ENCODE peak calls at places on chromosomes 7 and 10, in four cellular contexts. One of them, this sample, is unnamed.

GRCh38 chr7:1675673-1676549 is 5.8 kb downstream of the ELFN1 start:
- DNase-seq in heart right ventricle: no peak
- DNase-seq in activated T-helper 9 cell treated with anti-CD3 and anti-CD28 coated beads, Interleukin-2, amount 50 U/mL, for 16 hours: no peak
- DNase-seq in foreskin keratinocyte: no peak
- DNase-seq in this sample: no peak

GRCh38 chr7:19773361-19773760 is at the start of gene TMEM196:
- DNase-seq in heart right ventricle: no peak
- DNase-seq in activated T-helper 9 cell treated with anti-CD3 and anti-CD28 coated beads, Interleukin-2, amount 50 U/mL, for 16 hours: no peak
- DNase-seq in foreskin keratinocyte: no peak
- DNase-seq in this sample: no peak

GRCh38 chr10:13555884-13556529 is 27.2 kb upstream of the BEND7 start:
- DNase-seq in heart right ventricle: no peak
- DNase-seq in activated T-helper 9 cell treated with anti-CD3 and anti-CD28 coated beads, Interleukin-2, amount 50 U/mL, for 16 hours: no peak
- DNase-seq in foreskin keratinocyte: no peak
- DNase-seq in this sample: no peak

GRCh38 chr10:78109210-78109609 is 75.5 kb downstream of the RPS24 start:
- DNase-seq in heart right ventricle: no peak
- DNase-seq in activated T-helper 9 cell treated with anti-CD3 and anti-CD28 coated beads, Interleukin-2, amount 50 U/mL, for 16 hours: no peak
- DNase-seq in foreskin keratinocyte: no peak
- DNase-seq in this sample: no peak

GRCh38 chr10:124685251-124685650 is 58.9 kb downstream of the FAM53B start:
- DNase-seq in heart right ventricle: no peak
- DNase-seq in activated T-helper 9 cell treated with anti-CD3 and anti-CD28 coated beads, Interleukin-2, amount 50 U/mL, for 16 hours: no peak
- DNase-seq in foreskin keratinocyte: no peak
- DNase-seq in this sample: no peak

GRCh38 chr7:31761646-31762045 is 74.6 kb downstream of the PPP1R17 start:
- DNase-seq in heart right ventricle: peak
- DNase-seq in activated T-helper 9 cell treated with anti-CD3 and anti-CD28 coated beads, Interleukin-2, amount 50 U/mL, for 16 hours: no peak
- DNase-seq in foreskin keratinocyte: no peak
- DNase-seq in this sample: no peak

GRCh38 chr10:47090903-47091302 is 179.7 kb downstream of the PTPN20 start:
- DNase-seq in heart right ventricle: no peak
- DNase-seq in activated T-helper 9 cell treated with anti-CD3 and anti-CD28 coated beads, Interleukin-2, amount 50 U/mL, for 16 hours: no peak
- DNase-seq in foreskin keratinocyte: no peak
- DNase-seq in this sample: no peak

GRCh38 chr7:2953099-2953498 is 90.6 kb downstream of the CARD11 start:
- DNase-seq in heart right ventricle: no peak
- DNase-seq in activated T-helper 9 cell treated with anti-CD3 and anti-CD28 coated beads, Interleukin-2, amount 50 U/mL, for 16 hours: no peak
- DNase-seq in foreskin keratinocyte: peak
- DNase-seq in this sample: no peak

GRCh38 chr7:37916673-37917660 is at the start of gene SFRP4:
- DNase-seq in heart right ventricle: peak
- DNase-seq in activated T-helper 9 cell treated with anti-CD3 and anti-CD28 coated beads, Interleukin-2, amount 50 U/mL, for 16 hours: no peak
- DNase-seq in foreskin keratinocyte: peak
- DNase-seq in this sample: peak

GRCh38 chr7:34900891-34901493 is 136.3 kb downstream of the DPY19L1 start:
- DNase-seq in heart right ventricle: peak
- DNase-seq in activated T-helper 9 cell treated with anti-CD3 and anti-CD28 coated beads, Interleukin-2, amount 50 U/mL, for 16 hours: no peak
- DNase-seq in foreskin keratinocyte: no peak
- DNase-seq in this sample: no peak

GRCh38 chr7:40873248-40873647 is 738.4 kb downstream of the SUGCT start:
- DNase-seq in heart right ventricle: no peak
- DNase-seq in activated T-helper 9 cell treated with anti-CD3 and anti-CD28 coated beads, Interleukin-2, amount 50 U/mL, for 16 hours: no peak
- DNase-seq in foreskin keratinocyte: no peak
- DNase-seq in this sample: no peak

GRCh38 chr7:102813256-102814024 is 64.6 kb downstream of the FAM185A start:
- DNase-seq in heart right ventricle: no peak
- DNase-seq in activated T-helper 9 cell treated with anti-CD3 and anti-CD28 coated beads, Interleukin-2, amount 50 U/mL, for 16 hours: no peak
- DNase-seq in foreskin keratinocyte: no peak
- DNase-seq in this sample: no peak

GRCh38 chr10:89115876-89116627 is 91.1 kb downstream of the CH25H start:
- DNase-seq in heart right ventricle: no peak
- DNase-seq in activated T-helper 9 cell treated with anti-CD3 and anti-CD28 coated beads, Interleukin-2, amount 50 U/mL, for 16 hours: no peak
- DNase-seq in foreskin keratinocyte: peak
- DNase-seq in this sample: no peak

GRCh38 chr10:5573968-5574641 is 49.3 kb downstream of the CALML3 start:
- DNase-seq in heart right ventricle: no peak
- DNase-seq in activated T-helper 9 cell treated with anti-CD3 and anti-CD28 coated beads, Interleukin-2, amount 50 U/mL, for 16 hours: no peak
- DNase-seq in foreskin keratinocyte: peak
- DNase-seq in this sample: no peak

GRCh38 chr7:74452748-74453320 is 872 bp upstream of the GTF2IRD1 start:
- DNase-seq in heart right ventricle: no peak
- DNase-seq in activated T-helper 9 cell treated with anti-CD3 and anti-CD28 coated beads, Interleukin-2, amount 50 U/mL, for 16 hours: no peak
- DNase-seq in foreskin keratinocyte: no peak
- DNase-seq in this sample: peak

GRCh38 chr10:5666324-5667220 is at the start of gene ASB13:
- DNase-seq in heart right ventricle: peak
- DNase-seq in activated T-helper 9 cell treated with anti-CD3 and anti-CD28 coated beads, Interleukin-2, amount 50 U/mL, for 16 hours: peak
- DNase-seq in foreskin keratinocyte: peak
- DNase-seq in this sample: peak

GRCh38 chr10:20891338-20891714 is 5.8 kb downstream of the NEBL start:
- DNase-seq in heart right ventricle: no peak
- DNase-seq in activated T-helper 9 cell treated with anti-CD3 and anti-CD28 coated beads, Interleukin-2, amount 50 U/mL, for 16 hours: no peak
- DNase-seq in foreskin keratinocyte: peak
- DNase-seq in this sample: no peak

GRCh38 chr7:144854839-144855424 is 19.1 kb upstream of the TPK1 start:
- DNase-seq in heart right ventricle: no peak
- DNase-seq in activated T-helper 9 cell treated with anti-CD3 and anti-CD28 coated beads, Interleukin-2, amount 50 U/mL, for 16 hours: no peak
- DNase-seq in foreskin keratinocyte: peak
- DNase-seq in this sample: no peak

GRCh38 chr10:32318476-32318896 is 28.5 kb downstream of the EPC1 start:
- DNase-seq in heart right ventricle: peak
- DNase-seq in activated T-helper 9 cell treated with anti-CD3 and anti-CD28 coated beads, Interleukin-2, amount 50 U/mL, for 16 hours: no peak
- DNase-seq in foreskin keratinocyte: no peak
- DNase-seq in this sample: no peak

GRCh38 chr10:28661035-28661434 is 16.3 kb upstream of the BAMBI start:
- DNase-seq in heart right ventricle: no peak
- DNase-seq in activated T-helper 9 cell treated with anti-CD3 and anti-CD28 coated beads, Interleukin-2, amount 50 U/mL, for 16 hours: no peak
- DNase-seq in foreskin keratinocyte: peak
- DNase-seq in this sample: no peak

GRCh38 chr7:7971308-7972040 is 2.9 kb downstream of the GLCCI1 start:
- DNase-seq in heart right ventricle: no peak
- DNase-seq in activated T-helper 9 cell treated with anti-CD3 and anti-CD28 coated beads, Interleukin-2, amount 50 U/mL, for 16 hours: no peak
- DNase-seq in foreskin keratinocyte: no peak
- DNase-seq in this sample: no peak

GRCh38 chr7:27129729-27130539 is 623 bp downstream of the HOXA4 start:
- DNase-seq in heart right ventricle: no peak
- DNase-seq in activated T-helper 9 cell treated with anti-CD3 and anti-CD28 coated beads, Interleukin-2, amount 50 U/mL, for 16 hours: no peak
- DNase-seq in foreskin keratinocyte: no peak
- DNase-seq in this sample: peak

GRCh38 chr7:106151459-106152312 is 39.6 kb upstream of the SYPL1 start:
- DNase-seq in heart right ventricle: no peak
- DNase-seq in activated T-helper 9 cell treated with anti-CD3 and anti-CD28 coated beads, Interleukin-2, amount 50 U/mL, for 16 hours: no peak
- DNase-seq in foreskin keratinocyte: no peak
- DNase-seq in this sample: no peak

GRCh38 chr10:9243861-9244515 is 1189.5 kb downstream of the GATA3 start:
- DNase-seq in heart right ventricle: no peak
- DNase-seq in activated T-helper 9 cell treated with anti-CD3 and anti-CD28 coated beads, Interleukin-2, amount 50 U/mL, for 16 hours: no peak
- DNase-seq in foreskin keratinocyte: no peak
- DNase-seq in this sample: no peak

GRCh38 chr7:158633055-158633956 is 45.7 kb upstream of the PTPRN2 start:
- DNase-seq in heart right ventricle: no peak
- DNase-seq in activated T-helper 9 cell treated with anti-CD3 and anti-CD28 coated beads, Interleukin-2, amount 50 U/mL, for 16 hours: no peak
- DNase-seq in foreskin keratinocyte: no peak
- DNase-seq in this sample: no peak

GRCh38 chr7:23938937-23939552 is 229.0 kb downstream of the STK31 start:
- DNase-seq in heart right ventricle: no peak
- DNase-seq in activated T-helper 9 cell treated with anti-CD3 and anti-CD28 coated beads, Interleukin-2, amount 50 U/mL, for 16 hours: no peak
- DNase-seq in foreskin keratinocyte: peak
- DNase-seq in this sample: peak

GRCh38 chr10:1173091-1173490 is 116.9 kb downstream of the WDR37 start:
- DNase-seq in heart right ventricle: no peak
- DNase-seq in activated T-helper 9 cell treated with anti-CD3 and anti-CD28 coated beads, Interleukin-2, amount 50 U/mL, for 16 hours: no peak
- DNase-seq in foreskin keratinocyte: no peak
- DNase-seq in this sample: no peak

GRCh38 chr7:130741336-130741995 is 7.5 kb upstream of the KLF14 start:
- DNase-seq in heart right ventricle: no peak
- DNase-seq in activated T-helper 9 cell treated with anti-CD3 and anti-CD28 coated beads, Interleukin-2, amount 50 U/mL, for 16 hours: no peak
- DNase-seq in foreskin keratinocyte: no peak
- DNase-seq in this sample: no peak

GRCh38 chr10:113035724-113036312 is 85.8 kb downstream of the TCF7L2 start:
- DNase-seq in heart right ventricle: no peak
- DNase-seq in activated T-helper 9 cell treated with anti-CD3 and anti-CD28 coated beads, Interleukin-2, amount 50 U/mL, for 16 hours: no peak
- DNase-seq in foreskin keratinocyte: no peak
- DNase-seq in this sample: no peak

GRCh38 chr7:48084727-48085432 is 4.2 kb upstream of the UPP1 start:
- DNase-seq in heart right ventricle: peak
- DNase-seq in activated T-helper 9 cell treated with anti-CD3 and anti-CD28 coated beads, Interleukin-2, amount 50 U/mL, for 16 hours: peak
- DNase-seq in foreskin keratinocyte: peak
- DNase-seq in this sample: peak

GRCh38 chr7:80078159-80078731 is 56.4 kb upstream of the GNAI1 start:
- DNase-seq in heart right ventricle: no peak
- DNase-seq in activated T-helper 9 cell treated with anti-CD3 and anti-CD28 coated beads, Interleukin-2, amount 50 U/mL, for 16 hours: no peak
- DNase-seq in foreskin keratinocyte: peak
- DNase-seq in this sample: no peak

GRCh38 chr7:42910306-42910705 is 1.6 kb downstream of the C7orf25 start:
- DNase-seq in heart right ventricle: no peak
- DNase-seq in activated T-helper 9 cell treated with anti-CD3 and anti-CD28 coated beads, Interleukin-2, amount 50 U/mL, for 16 hours: no peak
- DNase-seq in foreskin keratinocyte: no peak
- DNase-seq in this sample: no peak

GRCh38 chr10:124369986-124370385 is 48.7 kb downstream of the OAT start:
- DNase-seq in heart right ventricle: no peak
- DNase-seq in activated T-helper 9 cell treated with anti-CD3 and anti-CD28 coated beads, Interleukin-2, amount 50 U/mL, for 16 hours: no peak
- DNase-seq in foreskin keratinocyte: no peak
- DNase-seq in this sample: no peak